ENCODE peak calls at places on chromosomes 1 and 21, in six cellular contexts. One of them, this sample, is unnamed. For H3K4me1, the result is how much of the 10 kb centered on the place peaks cover.

GRCh38 chr21:26123012-26123411 is 47.6 kb downstream of the APP start:
- DNase-seq in GM23338: no peak
- DNase-seq in hepatocyte: no peak
- DNase-seq in PC-3: no peak
- DNase-seq in OCI-LY7: no peak
- DNase-seq in mammary epithelial cell: no peak
- DNase-seq in this sample: no peak

GRCh38 chr1:161864577-161864976 is 98.5 kb downstream of the ATF6 start:
- DNase-seq in PC-3: peak
- DNase-seq in OCI-LY7: no peak
- DNase-seq in GM23338: no peak
- DNase-seq in mammary epithelial cell: no peak
- DNase-seq in hepatocyte: peak
- DNase-seq in this sample: no peak

GRCh38 chr1:180611016-180611930 is 20.5 kb upstream of the XPR1 start:
- DNase-seq in OCI-LY7: peak
- DNase-seq in GM23338: no peak
- DNase-seq in PC-3: peak
- DNase-seq in mammary epithelial cell: peak
- DNase-seq in hepatocyte: no peak
- DNase-seq in this sample: no peak

GRCh38 chr1:223137402-223138100 is 5.5 kb downstream of the TLR5 start:
- DNase-seq in hepatocyte: peak
- DNase-seq in PC-3: peak
- DNase-seq in mammary epithelial cell: peak
- DNase-seq in GM23338: no peak
- DNase-seq in OCI-LY7: no peak
- DNase-seq in this sample: no peak

GRCh38 chr1:36183309-36183856 is 27.4 kb downstream of the MAP7D1 start:
- DNase-seq in GM23338: no peak
- DNase-seq in PC-3: no peak
- DNase-seq in OCI-LY7: no peak
- DNase-seq in mammary epithelial cell: no peak
- DNase-seq in hepatocyte: no peak
- DNase-seq in this sample: no peak

GRCh38 chr1:50605186-50605875 is 182.1 kb upstream of the DMRTA2 start:
- DNase-seq in hepatocyte: peak
- DNase-seq in GM23338: peak
- DNase-seq in PC-3: peak
- DNase-seq in mammary epithelial cell: peak
- DNase-seq in OCI-LY7: peak
- DNase-seq in this sample: peak

GRCh38 chr1:4150262-4150661 is 250.2 kb upstream of the C1orf174 start:
- DNase-seq in OCI-LY7: no peak
- DNase-seq in PC-3: no peak
- DNase-seq in GM23338: no peak
- DNase-seq in mammary epithelial cell: no peak
- DNase-seq in hepatocyte: no peak
- DNase-seq in this sample: peak

GRCh38 chr21:25717491-25718139 is 17.1 kb downstream of the ATP5PF start:
- DNase-seq in OCI-LY7: no peak
- DNase-seq in mammary epithelial cell: peak
- DNase-seq in PC-3: peak
- DNase-seq in hepatocyte: peak
- DNase-seq in GM23338: peak
- DNase-seq in this sample: no peak

GRCh38 chr1:63454269-63454668 is 68.8 kb downstream of the ITGB3BP start:
- DNase-seq in OCI-LY7: no peak
- DNase-seq in mammary epithelial cell: no peak
- DNase-seq in GM23338: peak
- DNase-seq in hepatocyte: peak
- DNase-seq in PC-3: peak
- DNase-seq in this sample: peak

GRCh38 chr1:177914603-177915002 is 55.3 kb downstream of the SEC16B start:
- DNase-seq in hepatocyte: no peak
- DNase-seq in GM23338: no peak
- DNase-seq in PC-3: peak
- DNase-seq in OCI-LY7: no peak
- DNase-seq in mammary epithelial cell: peak
- DNase-seq in this sample: no peak

GRCh38 chr1:225581193-225581592 is 71.7 kb downstream of the ENAH start:
- DNase-seq in PC-3: no peak
- DNase-seq in OCI-LY7: no peak
- DNase-seq in hepatocyte: no peak
- DNase-seq in mammary epithelial cell: no peak
- DNase-seq in GM23338: no peak
- DNase-seq in this sample: no peak

GRCh38 chr1:50973875-50974617 is 4.0 kb downstream of the CDKN2C start:
- DNase-seq in PC-3: peak
- DNase-seq in OCI-LY7: no peak
- DNase-seq in hepatocyte: no peak
- DNase-seq in mammary epithelial cell: no peak
- DNase-seq in GM23338: peak
- DNase-seq in this sample: peak

GRCh38 chr1:166693158-166693557 is 146.1 kb upstream of the POGK start:
- DNase-seq in GM23338: no peak
- DNase-seq in PC-3: no peak
- DNase-seq in OCI-LY7: no peak
- DNase-seq in hepatocyte: no peak
- DNase-seq in mammary epithelial cell: no peak
- DNase-seq in this sample: no peak

GRCh38 chr1:81547261-81547911 is 253.3 kb upstream of the ADGRL2 start:
- DNase-seq in PC-3: no peak
- DNase-seq in hepatocyte: no peak
- DNase-seq in OCI-LY7: no peak
- DNase-seq in GM23338: peak
- DNase-seq in mammary epithelial cell: peak
- DNase-seq in this sample: peak

GRCh38 chr1:41953291-41953690 is 34.6 kb upstream of the HIVEP3 start:
- DNase-seq in OCI-LY7: no peak
- DNase-seq in PC-3: no peak
- DNase-seq in mammary epithelial cell: peak
- DNase-seq in hepatocyte: no peak
- DNase-seq in GM23338: no peak
- DNase-seq in this sample: no peak
- H3K4me1 ChIP-seq in OCI-LY7: under half
- H3K4me1 ChIP-seq in PC-3: half or more
- H3K4me1 ChIP-seq in mammary epithelial cell: half or more
- H3K4me1 ChIP-seq in hepatocyte: under half
- H3K4me1 ChIP-seq in GM23338: under half
- H3K4me1 ChIP-seq in this sample: under half

GRCh38 chr1:31031330-31032143 is 34.0 kb downstream of the PUM1 start:
- DNase-seq in PC-3: no peak
- DNase-seq in mammary epithelial cell: no peak
- DNase-seq in hepatocyte: no peak
- DNase-seq in GM23338: peak
- DNase-seq in OCI-LY7: no peak
- DNase-seq in this sample: no peak

GRCh38 chr1:31036749-31037500 is 28.6 kb downstream of the PUM1 start:
- DNase-seq in hepatocyte: no peak
- DNase-seq in GM23338: no peak
- DNase-seq in mammary epithelial cell: peak
- DNase-seq in OCI-LY7: no peak
- DNase-seq in PC-3: no peak
- DNase-seq in this sample: no peak

GRCh38 chr1:31032266-31032665 is 33.3 kb downstream of the PUM1 start:
- DNase-seq in mammary epithelial cell: no peak
- DNase-seq in GM23338: no peak
- DNase-seq in hepatocyte: no peak
- DNase-seq in OCI-LY7: no peak
- DNase-seq in PC-3: no peak
- DNase-seq in this sample: no peak

GRCh38 chr1:31029031-31029430 is 36.5 kb downstream of the PUM1 start:
- DNase-seq in hepatocyte: no peak
- DNase-seq in OCI-LY7: no peak
- DNase-seq in GM23338: no peak
- DNase-seq in PC-3: no peak
- DNase-seq in mammary epithelial cell: no peak
- DNase-seq in this sample: no peak

GRCh38 chr1:31033573-31033972 is 31.9 kb downstream of the PUM1 start:
- DNase-seq in PC-3: no peak
- DNase-seq in GM23338: peak
- DNase-seq in OCI-LY7: no peak
- DNase-seq in mammary epithelial cell: peak
- DNase-seq in hepatocyte: no peak
- DNase-seq in this sample: no peak
- H2AFZ ChIP-seq in PC-3: no peak
- H2AFZ ChIP-seq in GM23338: no peak
- H2AFZ ChIP-seq in OCI-LY7: no peak
- H2AFZ ChIP-seq in mammary epithelial cell: no peak
- H2AFZ ChIP-seq in hepatocyte: no peak
- H2AFZ ChIP-seq in this sample: no peak

DNA sequence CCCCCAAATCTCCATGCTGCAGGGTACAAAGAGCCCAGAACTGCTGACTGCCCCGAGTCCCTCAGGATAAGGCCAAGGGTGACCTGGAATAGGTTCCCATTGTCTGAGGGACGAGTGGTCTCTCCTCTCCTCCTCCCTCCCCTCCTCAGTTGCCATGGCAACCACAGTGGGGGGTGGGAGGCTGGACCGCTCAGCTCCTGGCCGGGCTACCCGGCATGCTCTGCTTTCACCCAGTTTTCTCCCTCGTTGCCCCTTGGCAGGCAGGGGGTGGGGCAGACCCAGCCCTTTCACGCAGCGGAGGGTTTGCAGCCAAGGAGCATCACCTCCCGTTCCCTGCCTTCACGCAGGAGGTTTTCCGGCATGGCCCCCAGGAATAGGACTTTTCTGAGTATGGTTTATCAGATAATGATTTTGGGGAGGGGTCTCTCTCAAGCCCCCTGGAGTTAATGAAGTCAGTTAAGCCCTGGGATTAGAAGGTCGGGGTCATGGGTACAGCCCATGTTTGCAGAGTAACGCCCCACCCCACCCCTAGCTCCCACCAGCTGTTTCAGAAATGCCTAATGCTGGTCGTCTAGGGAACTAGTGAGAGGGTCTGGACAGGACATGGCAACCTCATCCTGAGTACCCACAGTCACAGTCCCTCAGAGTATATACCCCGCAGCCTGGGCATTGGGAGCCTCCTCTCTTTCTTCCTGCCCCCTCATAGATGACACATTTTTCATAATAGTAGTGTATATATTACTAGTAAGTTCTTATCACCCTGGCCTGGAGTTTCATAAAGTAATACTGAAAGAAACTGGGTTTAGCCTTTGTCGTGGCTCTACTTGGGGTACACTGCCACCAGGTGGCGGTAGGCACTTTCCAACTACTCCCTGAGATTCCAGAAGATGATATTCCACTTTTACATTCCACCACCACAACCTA is 20.7 kb downstream of the C1QB start:
- DNase-seq in mammary epithelial cell: peak
- DNase-seq in OCI-LY7: peak
- DNase-seq in GM23338: peak
- DNase-seq in PC-3: peak
- DNase-seq in hepatocyte: peak
- DNase-seq in this sample: peak
- TF ChIP-seq CTCF in mammary epithelial cell: peak
- TF ChIP-seq CTCF in OCI-LY7: peak
- TF ChIP-seq CTCF in GM23338: peak
- TF ChIP-seq CTCF in PC-3: peak
- TF ChIP-seq CTCF in hepatocyte: peak
- TF ChIP-seq CTCF in this sample: peak

GRCh38 chr1:234605983-234606730 is 3.8 kb downstream of the IRF2BP2 start:
- DNase-seq in PC-3: peak
- DNase-seq in GM23338: no peak
- DNase-seq in hepatocyte: peak
- DNase-seq in mammary epithelial cell: peak
- DNase-seq in OCI-LY7: peak
- DNase-seq in this sample: no peak
- H3K4me1 ChIP-seq in PC-3: under half
- H3K4me1 ChIP-seq in GM23338: half or more
- H3K4me1 ChIP-seq in hepatocyte: under half
- H3K4me1 ChIP-seq in mammary epithelial cell: under half
- H3K4me1 ChIP-seq in OCI-LY7: half or more
- H3K4me1 ChIP-seq in this sample: half or more

DNA sequence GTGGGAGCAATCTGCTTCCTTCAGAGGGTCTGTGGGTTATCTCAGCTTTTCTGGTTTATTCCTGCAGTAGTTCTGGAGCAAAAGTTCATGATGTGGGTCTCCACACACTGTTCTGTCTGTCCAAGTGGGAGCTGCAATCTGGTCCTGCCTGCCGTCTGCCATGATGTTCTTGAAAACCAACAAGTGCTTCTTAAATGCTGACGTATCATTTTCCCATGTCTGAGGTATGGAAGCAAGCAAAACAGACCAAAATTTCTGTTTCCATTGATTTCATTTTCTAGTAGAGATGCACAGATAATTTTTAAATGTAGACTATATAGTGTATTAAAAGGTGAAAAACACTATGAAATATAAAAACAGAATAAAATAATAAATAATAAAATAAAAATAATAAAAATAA is 65.2 kb downstream of the SERINC2 start:
- DNase-seq in mammary epithelial cell: no peak
- DNase-seq in GM23338: no peak
- DNase-seq in OCI-LY7: no peak
- DNase-seq in PC-3: no peak
- DNase-seq in hepatocyte: no peak
- DNase-seq in this sample: no peak
- H2AFZ ChIP-seq in mammary epithelial cell: no peak
- H2AFZ ChIP-seq in GM23338: no peak
- H2AFZ ChIP-seq in OCI-LY7: no peak
- H2AFZ ChIP-seq in PC-3: no peak
- H2AFZ ChIP-seq in hepatocyte: no peak
- H2AFZ ChIP-seq in this sample: no peak

DNA sequence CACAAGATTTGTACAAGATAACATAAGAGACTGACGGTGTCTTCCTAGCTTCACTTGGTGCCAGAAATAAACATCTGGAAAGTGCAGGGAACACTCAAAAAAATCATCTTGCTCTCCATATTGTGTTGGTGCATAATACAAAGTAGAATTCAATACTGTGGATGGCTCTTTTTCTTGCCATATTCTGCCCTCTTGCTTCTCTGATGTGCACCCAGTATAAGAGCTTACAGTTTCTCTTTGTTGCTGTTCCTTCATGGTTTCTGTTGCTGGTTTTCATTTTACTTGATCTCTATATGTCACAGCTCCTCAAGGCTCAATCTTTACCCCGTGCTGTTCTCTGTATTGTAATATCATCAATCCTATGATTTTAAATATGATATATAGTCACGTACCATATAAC is 528.5 kb upstream of the ZP4 start:
- DNase-seq in hepatocyte: no peak
- DNase-seq in OCI-LY7: no peak
- DNase-seq in GM23338: no peak
- DNase-seq in mammary epithelial cell: no peak
- DNase-seq in PC-3: no peak
- DNase-seq in this sample: no peak
- TF ChIP-seq CTCF in hepatocyte: no peak
- TF ChIP-seq CTCF in OCI-LY7: no peak
- TF ChIP-seq CTCF in GM23338: no peak
- TF ChIP-seq CTCF in mammary epithelial cell: no peak
- TF ChIP-seq CTCF in PC-3: no peak
- TF ChIP-seq CTCF in this sample: no peak

GRCh38 chr1:201739492-201740085 is 89.4 kb upstream of the IPO9 start:
- DNase-seq in GM23338: peak
- DNase-seq in mammary epithelial cell: peak
- DNase-seq in PC-3: peak
- DNase-seq in hepatocyte: peak
- DNase-seq in OCI-LY7: peak
- DNase-seq in this sample: peak
- H3K4me1 ChIP-seq in GM23338: half or more
- H3K4me1 ChIP-seq in mammary epithelial cell: under half
- H3K4me1 ChIP-seq in PC-3: under half
- H3K4me1 ChIP-seq in hepatocyte: under half
- H3K4me1 ChIP-seq in OCI-LY7: under half
- H3K4me1 ChIP-seq in this sample: half or more